ENCODE peak calls at places on chromosomes 1 and 21, in six cellular contexts. Z is cerebellar cortex, U is AG08396, A is AG04449, K is fibroblast of pulmonary artery, V is epithelial cell of esophagus. R is an unnamed sample.
A peak's percentile ranks its signal among the peaks of the same experiment; 100 is the strongest.

GRCh38 chr21:15126948-15127347 is 62.1 kb upstream of the NRIP1 start:
- DNase-seq in Z (no peak), U (no peak), A (no peak), K (no peak), V (no peak), R (no peak)

GRCh38 chr1:180622658-180623508 is 8.9 kb upstream of the XPR1 start:
- DNase-seq in Z (no peak), U (no peak), A (no peak), K (no peak), V (no peak), R (no peak)

GRCh38 chr1:43854473-43854872 is 79.1 kb upstream of the ARTN start:
- DNase-seq in Z (no peak), U (no peak), A (no peak), K (no peak), V (no peak), R (no peak)

GRCh38 chr1:97505816-97506215 is 415.0 kb downstream of the DPYD start:
- DNase-seq in Z (no peak), U (no peak), A (no peak), K (no peak), V (no peak), R (no peak)

GRCh38 chr21:42724226-42724920 is 71.0 kb downstream of the PDE9A start:
- DNase-seq in Z (no peak), U (peak; percentile 76), A (peak; percentile 42), K (peak; percentile 91), V (peak; percentile 59), R (no peak)

GRCh38 chr1:94002046-94002787 is 93.0 kb upstream of the GCLM start:
- DNase-seq in Z (no peak), U (no peak), A (no peak), K (no peak), V (no peak), R (no peak)

GRCh38 chr1:223654083-223654482 is 11.4 kb downstream of the CAPN8 start:
- DNase-seq in Z (peak; percentile 36), U (no peak), A (no peak), K (no peak), V (peak; percentile 57), R (no peak)

GRCh38 chr1:225481738-225482137 is 53.9 kb upstream of the LBR start:
- DNase-seq in Z (no peak), U (no peak), A (no peak), K (no peak), V (no peak), R (no peak)

GRCh38 chr1:11500881-11501280 is 21.9 kb downstream of the DISP3 start:
- DNase-seq in Z (no peak), U (no peak), A (no peak), K (no peak), V (no peak), R (no peak)

GRCh38 chr1:235015291-235015990 is 113.2 kb downstream of the TOMM20 start:
- DNase-seq in Z (no peak), U (no peak), A (no peak), K (no peak), V (no peak), R (no peak)

R was measured in NCI-H446 treated with DMSO at 0.1 percent for 48 hours.